ENCODE peak calls at places on chromosomes 7 and 10, in five cellular contexts. One of them, this sample, is unnamed.

GRCh38 chr10:63431962-63432797 is 33.6 kb downstream of the JMJD1C start:
- DNase-seq in esophagus muscularis mucosa: no peak
- DNase-seq in brain microvascular endothelial cell: peak; percentile 45
- DNase-seq in body of pancreas: no peak
- DNase-seq in hepatocyte: no peak
- DNase-seq in this sample: no peak

GRCh38 chr7:79050592-79050991 is 402.9 kb downstream of the MAGI2 start:
- DNase-seq in esophagus muscularis mucosa: no peak
- DNase-seq in brain microvascular endothelial cell: peak; percentile 66
- DNase-seq in body of pancreas: no peak
- DNase-seq in hepatocyte: peak; percentile 44
- DNase-seq in this sample: no peak

GRCh38 chr10:74063256-74063655 is 65.3 kb downstream of the VCL start:
- DNase-seq in esophagus muscularis mucosa: no peak
- DNase-seq in brain microvascular endothelial cell: peak; percentile 68
- DNase-seq in body of pancreas: no peak
- DNase-seq in hepatocyte: no peak
- DNase-seq in this sample: no peak

GRCh38 chr10:70651661-70652060 is 20.6 kb upstream of the ADAMTS14 start:
- DNase-seq in esophagus muscularis mucosa: no peak
- DNase-seq in brain microvascular endothelial cell: no peak
- DNase-seq in body of pancreas: no peak
- DNase-seq in hepatocyte: no peak
- DNase-seq in this sample: no peak

GRCh38 chr10:50432206-50432605 is 180.9 kb upstream of the ASAH2 start:
- DNase-seq in esophagus muscularis mucosa: no peak
- DNase-seq in brain microvascular endothelial cell: no peak
- DNase-seq in body of pancreas: no peak
- DNase-seq in hepatocyte: no peak
- DNase-seq in this sample: no peak

GRCh38 chr7:48031111-48031510 is 2.2 kb upstream of the SUN3 start:
- DNase-seq in esophagus muscularis mucosa: no peak
- DNase-seq in brain microvascular endothelial cell: no peak
- DNase-seq in body of pancreas: no peak
- DNase-seq in hepatocyte: no peak
- DNase-seq in this sample: no peak

GRCh38 chr10:8054243-8054497 is 318 bp upstream of the GATA3 start:
- DNase-seq in esophagus muscularis mucosa: no peak
- DNase-seq in brain microvascular endothelial cell: no peak
- DNase-seq in body of pancreas: no peak
- DNase-seq in hepatocyte: no peak
- DNase-seq in this sample: no peak

GRCh38 chr7:135180122-135180521 is 9.6 kb upstream of the CYREN start:
- DNase-seq in esophagus muscularis mucosa: no peak
- DNase-seq in brain microvascular endothelial cell: no peak
- DNase-seq in body of pancreas: peak; percentile 10
- DNase-seq in hepatocyte: no peak
- DNase-seq in this sample: no peak

GRCh38 chr10:100129424-100129823 is 47.8 kb upstream of the CPN1 start:
- DNase-seq in esophagus muscularis mucosa: no peak
- DNase-seq in brain microvascular endothelial cell: no peak
- DNase-seq in body of pancreas: no peak
- DNase-seq in hepatocyte: no peak
- DNase-seq in this sample: no peak

GRCh38 chr7:30062587-30062986 is 34.4 kb downstream of the PLEKHA8 start:
- DNase-seq in esophagus muscularis mucosa: no peak
- DNase-seq in brain microvascular endothelial cell: no peak
- DNase-seq in body of pancreas: no peak
- DNase-seq in hepatocyte: peak; percentile 49
- DNase-seq in this sample: no peak

GRCh38 chr10:94630017-94630688 is 53.4 kb upstream of the CYP2C18 start:
- DNase-seq in esophagus muscularis mucosa: no peak
- DNase-seq in brain microvascular endothelial cell: no peak
- DNase-seq in body of pancreas: no peak
- DNase-seq in hepatocyte: peak; percentile 49
- DNase-seq in this sample: no peak

GRCh38 chr10:69866688-69867461 is 65.2 kb downstream of the COL13A1 start:
- DNase-seq in esophagus muscularis mucosa: no peak
- DNase-seq in brain microvascular endothelial cell: peak; percentile 86
- DNase-seq in body of pancreas: no peak
- DNase-seq in hepatocyte: peak; percentile 80
- DNase-seq in this sample: peak; percentile 43

GRCh38 chr10:131567279-131568162 is 256.0 kb upstream of the TCERG1L start:
- DNase-seq in esophagus muscularis mucosa: no peak
- DNase-seq in brain microvascular endothelial cell: no peak
- DNase-seq in body of pancreas: no peak
- DNase-seq in hepatocyte: no peak
- DNase-seq in this sample: no peak

GRCh38 chr7:4345004-4345403 is 337.1 kb upstream of the FOXK1 start:
- DNase-seq in esophagus muscularis mucosa: no peak
- DNase-seq in brain microvascular endothelial cell: no peak
- DNase-seq in body of pancreas: no peak
- DNase-seq in hepatocyte: no peak
- DNase-seq in this sample: no peak

GRCh38 chr7:128404826-128405344 is 4.9 kb downstream of the IMPDH1 start:
- DNase-seq in esophagus muscularis mucosa: no peak
- DNase-seq in brain microvascular endothelial cell: no peak
- DNase-seq in body of pancreas: no peak
- DNase-seq in hepatocyte: no peak
- DNase-seq in this sample: peak; percentile 14

GRCh38 chr10:117413928-117414618 is 38.8 kb upstream of the PDZD8 start:
- DNase-seq in esophagus muscularis mucosa: no peak
- DNase-seq in brain microvascular endothelial cell: no peak
- DNase-seq in body of pancreas: no peak
- DNase-seq in hepatocyte: no peak
- DNase-seq in this sample: no peak

GRCh38 chr7:11792122-11792521 is 39.9 kb downstream of the THSD7A start:
- DNase-seq in esophagus muscularis mucosa: no peak
- DNase-seq in brain microvascular endothelial cell: no peak
- DNase-seq in body of pancreas: no peak
- DNase-seq in hepatocyte: no peak
- DNase-seq in this sample: no peak

GRCh38 chr10:47311193-47311899 is 10.9 kb upstream of the GDF2 start:
- DNase-seq in esophagus muscularis mucosa: no peak
- DNase-seq in brain microvascular endothelial cell: no peak
- DNase-seq in body of pancreas: peak; percentile 94
- DNase-seq in hepatocyte: no peak
- DNase-seq in this sample: no peak

GRCh38 chr7:30984359-30985107 is 20.8 kb downstream of the GHRHR start:
- DNase-seq in esophagus muscularis mucosa: no peak
- DNase-seq in brain microvascular endothelial cell: no peak
- DNase-seq in body of pancreas: no peak
- DNase-seq in hepatocyte: no peak
- DNase-seq in this sample: no peak

GRCh38 chr7:93955304-93955703 is 33.8 kb downstream of the GNG11 start:
- DNase-seq in esophagus muscularis mucosa: no peak
- DNase-seq in brain microvascular endothelial cell: no peak
- DNase-seq in body of pancreas: no peak
- DNase-seq in hepatocyte: no peak
- DNase-seq in this sample: no peak

DNA sequence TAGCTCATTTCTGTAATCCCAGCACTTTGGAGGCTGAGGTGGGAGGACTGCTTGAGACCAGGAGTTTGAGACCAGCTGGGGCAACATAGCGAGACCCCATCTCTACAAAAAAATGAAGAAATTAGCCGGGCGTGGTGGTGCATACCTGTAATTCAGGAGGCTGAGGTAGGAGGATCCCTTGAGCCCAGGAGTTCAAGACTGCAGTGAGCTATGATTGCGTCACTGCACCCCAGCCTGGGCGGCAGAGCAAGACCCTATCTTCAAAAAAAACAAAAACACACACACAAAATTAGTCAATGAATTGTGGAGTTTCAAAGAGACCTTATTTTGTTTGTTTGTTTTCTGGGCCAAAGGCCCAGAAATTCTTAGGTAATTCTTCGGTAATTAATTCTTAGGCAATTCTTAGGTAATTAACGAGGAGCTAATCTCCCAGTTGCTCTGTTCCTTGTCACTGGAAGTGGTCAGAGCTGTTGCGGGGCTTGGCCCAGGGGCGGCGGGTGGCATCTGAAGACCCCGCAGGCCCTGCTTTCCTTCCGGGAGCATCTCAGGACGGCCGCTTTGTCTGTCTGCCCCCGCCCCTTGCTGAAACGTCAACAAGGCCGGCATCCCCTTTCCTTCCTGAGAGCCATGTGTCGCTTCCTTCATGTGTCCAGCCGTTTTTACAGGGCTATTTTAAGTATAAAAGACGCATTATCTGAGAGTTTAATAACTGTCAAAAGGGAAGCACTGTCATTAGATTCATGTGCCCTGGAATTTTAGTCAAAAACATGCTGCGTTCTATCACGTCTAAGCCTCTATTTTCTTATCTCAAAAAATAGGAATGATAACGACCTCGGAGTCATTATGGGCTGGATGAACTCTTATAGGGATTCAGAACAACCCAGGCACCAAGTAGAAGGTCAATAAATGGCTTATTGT is 110.2 kb downstream of the CUX1 start:
- DNase-seq in esophagus muscularis mucosa: no peak
- DNase-seq in brain microvascular endothelial cell: no peak
- DNase-seq in body of pancreas: no peak
- DNase-seq in hepatocyte: no peak
- DNase-seq in this sample: no peak
- H3K27ac ChIP-seq in esophagus muscularis mucosa: peak overlapping the region; percentile 23
- H3K27ac ChIP-seq in brain microvascular endothelial cell: no peak overlapping the region
- H3K27ac ChIP-seq in body of pancreas: no peak overlapping the region
- H3K27ac ChIP-seq in hepatocyte: peak overlapping the region; percentile 53
- H3K27ac ChIP-seq in this sample: no peak overlapping the region

GRCh38 chr7:124930173-124930623 is 573 bp upstream of the POT1 start:
- DNase-seq in esophagus muscularis mucosa: no peak
- DNase-seq in brain microvascular endothelial cell: no peak
- DNase-seq in body of pancreas: no peak
- DNase-seq in hepatocyte: no peak
- DNase-seq in this sample: no peak
- H3K4me3 ChIP-seq in esophagus muscularis mucosa: peak overlapping the region; percentile 67
- H3K4me3 ChIP-seq in brain microvascular endothelial cell: peak overlapping the region; percentile 88
- H3K4me3 ChIP-seq in body of pancreas: no peak overlapping the region
- H3K4me3 ChIP-seq in hepatocyte: peak overlapping the region; percentile 3
- H3K4me3 ChIP-seq in this sample: peak overlapping the region; percentile 84

DNA sequence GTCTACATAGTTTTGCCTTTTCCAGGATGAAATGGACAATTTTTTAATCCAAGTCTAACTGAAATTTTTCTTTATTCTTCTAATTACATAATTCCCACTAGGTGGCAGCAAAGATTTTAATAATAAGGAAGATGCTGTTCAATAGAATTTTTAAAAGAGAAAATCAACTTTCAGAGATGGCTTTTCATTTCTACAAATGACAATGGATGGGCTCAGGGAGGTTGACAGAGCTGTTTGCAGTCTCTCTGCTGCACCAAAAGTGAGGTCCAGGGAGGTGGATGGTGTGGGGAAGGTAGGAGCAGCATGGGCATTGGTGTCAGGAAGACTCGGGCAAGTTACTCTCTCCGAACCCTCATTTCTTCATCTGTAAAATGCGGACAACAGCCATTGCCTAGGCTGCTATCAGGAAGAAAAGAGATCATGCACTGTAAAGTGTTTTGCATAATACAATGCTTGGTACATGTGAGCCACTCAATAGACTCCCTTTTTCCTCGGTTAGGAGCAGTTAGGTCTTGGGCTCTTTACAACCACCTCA is 107.3 kb downstream of the ABLIM1 start:
- DNase-seq in esophagus muscularis mucosa: no peak
- DNase-seq in brain microvascular endothelial cell: no peak
- DNase-seq in body of pancreas: no peak
- DNase-seq in hepatocyte: peak; percentile 78
- DNase-seq in this sample: no peak
- TF ChIP-seq CTCF in esophagus muscularis mucosa: peak; percentile 57
- TF ChIP-seq CTCF in brain microvascular endothelial cell: peak; percentile 9
- TF ChIP-seq CTCF in body of pancreas: peak; percentile 58
- TF ChIP-seq CTCF in hepatocyte: peak; percentile 66
- TF ChIP-seq CTCF in this sample: no peak

GRCh38 chr7:139230078-139230477 is 959 bp upstream of the UBN2 start:
- DNase-seq in esophagus muscularis mucosa: no peak
- DNase-seq in brain microvascular endothelial cell: no peak
- DNase-seq in body of pancreas: no peak
- DNase-seq in hepatocyte: peak; percentile 5
- DNase-seq in this sample: no peak
- H3K27ac ChIP-seq in esophagus muscularis mucosa: peak overlapping the region; percentile 98
- H3K27ac ChIP-seq in brain microvascular endothelial cell: no peak overlapping the region
- H3K27ac ChIP-seq in body of pancreas: peak overlapping the region; percentile 66
- H3K27ac ChIP-seq in hepatocyte: peak overlapping the region; percentile 90
- H3K27ac ChIP-seq in this sample: no peak overlapping the region